ENCODE peak calls at places on chromosomes 3 and 15, in eight cellular contexts. L, H, N, F, O, V, S and P are unnamed samples.

GRCh38 chr3:72437666-72438065 is 410.6 kb downstream of the SHQ1 start:
- DNase-seq in L (no peak), H (no peak), N (no peak), F (no peak), O (no peak), V (no peak), S (no peak), P (peak)

GRCh38 chr15:67407709-67408257 is 113.1 kb upstream of the C15orf61 start:
- DNase-seq in L (no peak), H (no peak), N (no peak), F (no peak), O (no peak), V (no peak), S (no peak), P (no peak)

GRCh38 chr3:152657002-152657400 is 177.9 kb upstream of the P2RY1 start:
- DNase-seq in L (no peak), H (no peak), N (no peak), F (no peak), O (no peak), V (no peak), S (no peak), P (no peak)

GRCh38 chr3:161540594-161540993 is 44.0 kb downstream of the OTOL1 start:
- DNase-seq in L (no peak), H (no peak), N (no peak), F (no peak), O (no peak), V (no peak), S (peak), P (no peak)

GRCh38 chr3:30042274-30042859 is 564.0 kb upstream of the TGFBR2 start:
- DNase-seq in L (peak), H (peak), N (peak), F (peak), O (peak), V (peak), S (peak), P (peak)

GRCh38 chr15:96066852-96067490 is 263.5 kb upstream of the NR2F2 start:
- DNase-seq in L (no peak), H (no peak), N (no peak), F (no peak), O (no peak), V (no peak), S (no peak), P (no peak)

GRCh38 chr3:188890572-188891270 is 281.1 kb upstream of the TPRG1 start:
- DNase-seq in L (no peak), H (peak), N (no peak), F (no peak), O (no peak), V (no peak), S (no peak), P (no peak)

GRCh38 chr3:101992861-101993260 is 143.5 kb downstream of the NFKBIZ start:
- DNase-seq in L (no peak), H (peak), N (peak), F (no peak), O (no peak), V (no peak), S (no peak), P (peak)

GRCh38 chr3:176650478-176650877 is 546.8 kb downstream of the TBL1XR1 start:
- DNase-seq in L (no peak), H (no peak), N (no peak), F (no peak), O (no peak), V (no peak), S (no peak), P (peak)

GRCh38 chr3:55524565-55525244 is 37.6 kb upstream of the WNT5A start:
- DNase-seq in L (no peak), H (peak), N (peak), F (no peak), O (no peak), V (no peak), S (no peak), P (peak)

GRCh38 chr3:4343258-4343657 is 40.1 kb downstream of the SETMAR start:
- DNase-seq in L (no peak), H (no peak), N (peak), F (no peak), O (no peak), V (no peak), S (no peak), P (peak)

GRCh38 chr3:150868282-150868681 is 37.0 kb downstream of the MINDY4B start:
- DNase-seq in L (peak), H (peak), N (no peak), F (no peak), O (no peak), V (no peak), S (no peak), P (peak)

GRCh38 chr15:85878866-85879265 is 84.1 kb upstream of the KLHL25 start:
- DNase-seq in L (no peak), H (no peak), N (no peak), F (no peak), O (no peak), V (no peak), S (no peak), P (peak)

GRCh38 chr3:32951410-32951811 is at the start of gene CCR4:
- DNase-seq in L (no peak), H (peak), N (no peak), F (no peak), O (no peak), V (no peak), S (no peak), P (no peak)

GRCh38 chr3:164458986-164459385 is 619.3 kb downstream of the SI start:
- DNase-seq in L (no peak), H (peak), N (peak), F (no peak), O (no peak), V (no peak), S (no peak), P (peak)

GRCh38 chr3:79515072-79515471 is 252.7 kb downstream of the ROBO1 start:
- DNase-seq in L (no peak), H (peak), N (peak), F (no peak), O (no peak), V (no peak), S (no peak), P (no peak)

GRCh38 chr3:143201870-143202269 is 82.3 kb downstream of the CHST2 start:
- DNase-seq in L (no peak), H (no peak), N (no peak), F (no peak), O (no peak), V (no peak), S (no peak), P (no peak)

GRCh38 chr15:40096094-40096876 is 12.4 kb downstream of the BMF start:
- DNase-seq in L (no peak), H (no peak), N (no peak), F (no peak), O (peak), V (no peak), S (peak), P (no peak)
- H3K4me3 ChIP-seq in L (no peak), H (no peak), N (no peak), F (no peak), O (peak), V (no peak), S (peak), P (no peak)

DNA sequence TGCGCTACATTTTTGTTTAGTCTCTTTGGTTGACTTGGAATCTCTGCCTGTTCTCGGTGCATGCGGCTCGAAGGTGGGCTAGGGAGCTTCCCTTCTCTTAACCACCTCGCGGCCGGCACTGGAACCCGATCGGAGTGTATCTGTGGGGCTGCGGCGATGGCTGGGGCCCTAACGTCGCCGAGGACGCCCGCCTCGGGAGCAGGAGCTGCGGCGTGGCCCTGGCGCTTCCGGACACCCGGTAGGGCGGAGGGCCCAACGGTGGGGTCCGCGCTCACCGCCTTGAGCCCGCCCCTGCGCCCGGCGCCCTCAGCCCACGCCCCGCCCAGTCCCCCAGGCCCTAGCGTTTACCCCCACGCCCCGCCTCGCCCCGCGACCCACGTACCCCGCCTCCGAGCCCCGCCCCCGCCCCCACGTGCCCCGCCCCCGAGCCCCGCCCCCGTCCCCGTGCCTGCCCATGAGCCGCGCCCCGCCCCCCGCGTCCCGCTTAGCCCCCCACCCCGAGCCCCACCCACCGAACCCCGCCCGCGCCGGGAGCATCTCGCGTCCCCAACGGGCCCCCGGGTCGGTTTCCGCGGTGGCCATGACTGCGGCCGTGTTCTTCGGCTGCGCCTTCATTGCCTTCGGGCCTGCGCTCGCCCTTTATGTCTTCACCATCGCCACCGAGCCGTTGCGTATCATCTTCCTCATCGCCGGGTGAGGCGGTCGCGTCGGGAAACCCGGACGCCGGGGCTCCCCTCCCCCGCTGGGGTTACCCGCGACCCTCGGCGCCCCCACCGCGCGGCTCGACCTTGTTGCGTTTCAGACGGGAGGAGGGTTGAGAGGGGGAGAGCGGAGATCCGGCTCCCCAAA is at the start of gene APH1B:
- DNase-seq in L (peak), H (peak), N (peak), F (peak), O (peak), V (peak), S (peak), P (peak)
- TF ChIP-seq CTCF in L (no peak), H (no peak), N (no peak), F (no peak), O (no peak), V (no peak), S (no peak), P (no peak)

GRCh38 chr3:194399166-194399565 is at the start of gene GP5:
- DNase-seq in L (no peak), H (no peak), N (no peak), F (no peak), O (no peak), V (no peak), S (no peak), P (no peak)
- H3K4me3 ChIP-seq in L (peak), H (peak), N (peak), F (no peak), O (no peak), V (no peak), S (peak), P (no peak)

GRCh38 chr15:63299981-63300575 is 22.7 kb downstream of the APH1B start:
- DNase-seq in L (no peak), H (no peak), N (no peak), F (no peak), O (no peak), V (no peak), S (no peak), P (no peak)
- TF ChIP-seq CTCF in L (no peak), H (no peak), N (no peak), F (no peak), O (no peak), V (no peak), S (no peak), P (no peak)

GRCh38 chr15:99102332-99103235 is 2.3 kb upstream of the SYNM start:
- DNase-seq in L (no peak), H (no peak), N (no peak), F (no peak), O (no peak), V (no peak), S (no peak), P (no peak)

GRCh38 chr15:99098991-99099390 is 5.9 kb upstream of the SYNM start:
- DNase-seq in L (no peak), H (no peak), N (no peak), F (no peak), O (no peak), V (no peak), S (no peak), P (no peak)

GRCh38 chr15:99101501-99101900 is 3.4 kb upstream of the SYNM start:
- DNase-seq in L (no peak), H (no peak), N (no peak), F (no peak), O (no peak), V (no peak), S (no peak), P (no peak)

GRCh38 chr15:99099661-99100060 is 5.2 kb upstream of the SYNM start:
- DNase-seq in L (no peak), H (no peak), N (no peak), F (no peak), O (no peak), V (no peak), S (no peak), P (no peak)

DNA sequence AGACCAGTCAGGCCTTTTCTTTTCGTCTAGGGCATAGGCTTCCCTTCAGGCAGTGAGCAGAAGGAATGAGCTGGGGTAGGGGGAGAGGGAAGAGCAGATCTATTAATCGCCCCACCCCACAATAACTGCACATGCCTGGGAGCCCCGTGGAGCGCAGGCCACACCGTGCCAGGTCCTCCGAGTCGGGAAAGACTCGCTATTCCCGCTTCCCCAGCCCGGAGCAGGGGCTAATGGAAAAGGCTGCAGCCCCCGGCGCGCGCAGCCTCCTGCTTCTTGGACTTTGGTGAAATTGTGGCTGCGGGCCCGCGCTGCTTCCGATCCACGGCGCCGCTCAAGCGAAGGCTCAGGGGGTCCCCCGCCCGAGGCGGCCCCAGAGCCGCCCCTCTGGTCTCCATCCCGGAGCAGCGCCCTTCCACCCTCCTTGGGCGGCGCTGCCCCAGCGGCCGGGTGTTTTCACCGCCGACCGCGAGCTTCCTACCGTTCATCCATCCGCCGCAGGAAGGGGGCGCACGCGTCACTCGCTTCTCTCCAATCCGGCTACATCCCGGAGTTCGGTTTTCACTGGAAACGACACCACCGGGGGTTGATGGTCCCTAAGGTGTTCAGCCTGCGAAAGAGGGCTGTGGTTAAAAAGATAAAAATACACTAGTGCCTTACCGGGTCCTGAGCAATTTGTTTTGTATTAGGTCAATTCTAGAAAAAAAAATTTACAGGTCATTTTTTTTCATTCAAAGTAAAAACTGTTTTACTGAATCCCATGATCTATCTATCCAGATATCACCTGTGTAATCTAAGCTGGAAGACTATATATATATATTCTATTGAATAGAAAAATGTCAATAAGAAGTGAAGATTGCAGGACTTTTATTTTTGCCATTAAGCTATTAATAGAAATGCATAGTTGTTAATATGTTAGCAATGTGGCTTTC is 4.4 kb upstream of the SYNM start:
- DNase-seq in L (peak), H (peak), N (peak), F (peak), O (no peak), V (no peak), S (peak), P (peak)
- H3K4me3 ChIP-seq in L (peak), H (peak), N (peak), F (peak), O (no peak), V (peak), S (peak), P (peak)

GRCh38 chr3:42595682-42596081 is 4.8 kb upstream of the NKTR start:
- DNase-seq in L (no peak), H (no peak), N (no peak), F (no peak), O (no peak), V (no peak), S (no peak), P (no peak)

GRCh38 chr3:42600958-42601675 is 631 bp downstream of the NKTR start:
- DNase-seq in L (peak), H (peak), N (peak), F (peak), O (peak), V (peak), S (peak), P (peak)

GRCh38 chr3:42602961-42603360 is 2.5 kb downstream of the NKTR start:
- DNase-seq in L (no peak), H (no peak), N (no peak), F (no peak), O (no peak), V (no peak), S (no peak), P (no peak)

GRCh38 chr3:42601898-42602581 is 1.6 kb downstream of the NKTR start:
- DNase-seq in L (no peak), H (no peak), N (no peak), F (no peak), O (peak), V (no peak), S (peak), P (peak)

DNA sequence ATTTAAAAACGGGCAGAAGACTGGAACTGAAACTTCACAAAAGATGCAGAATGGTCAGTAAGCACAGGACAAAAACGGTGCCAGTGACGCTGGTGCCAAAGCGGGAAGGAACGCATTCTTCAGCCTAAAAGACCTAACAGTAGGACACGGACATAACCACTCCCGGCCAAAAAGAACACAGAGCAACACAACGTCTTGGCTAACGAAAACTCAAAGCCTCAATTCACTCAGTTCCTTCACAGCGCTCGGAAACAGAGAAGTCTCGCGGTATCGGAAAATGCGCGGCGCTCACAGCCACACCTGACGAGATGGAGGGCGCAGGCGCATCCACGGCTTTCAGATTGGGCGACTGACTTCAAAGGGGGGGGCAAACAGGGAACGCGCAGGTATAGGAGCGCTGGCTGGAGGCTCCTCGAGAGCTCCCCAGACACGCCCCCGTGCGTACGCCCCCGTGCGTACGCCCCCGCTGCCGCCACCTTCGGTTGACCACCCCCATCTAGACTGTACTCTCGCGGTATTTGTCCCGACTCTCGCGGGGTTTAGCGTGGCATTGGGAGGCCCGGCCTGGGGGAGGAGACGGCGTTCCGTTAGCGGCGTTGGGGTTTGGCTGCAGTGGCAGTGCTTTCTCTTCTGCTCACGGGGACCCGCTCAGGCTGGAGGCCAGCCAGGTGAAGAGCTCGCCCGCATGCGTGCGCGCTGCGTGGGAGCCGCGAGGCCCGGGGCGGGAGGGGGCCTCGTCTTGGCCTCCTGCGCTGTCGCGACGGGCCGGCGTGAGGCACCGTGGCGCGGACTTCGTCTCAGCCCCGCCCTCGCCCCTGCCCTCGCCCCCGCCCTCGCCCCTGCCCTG is at the start of gene NKTR:
- DNase-seq in L (peak), H (peak), N (peak), F (peak), O (peak), V (peak), S (peak), P (peak)
- TF ChIP-seq CTCF in L (no peak), H (no peak), N (no peak), F (no peak), O (no peak), V (no peak), S (no peak), P (no peak)

GRCh38 chr3:69231929-69232437 is 109.6 kb upstream of the LMOD3 start:
- DNase-seq in L (no peak), H (peak), N (no peak), F (peak), O (no peak), V (peak), S (no peak), P (peak)
- H3K4me3 ChIP-seq in L (no peak), H (no peak), N (no peak), F (no peak), O (no peak), V (no peak), S (no peak), P (no peak)

DNA sequence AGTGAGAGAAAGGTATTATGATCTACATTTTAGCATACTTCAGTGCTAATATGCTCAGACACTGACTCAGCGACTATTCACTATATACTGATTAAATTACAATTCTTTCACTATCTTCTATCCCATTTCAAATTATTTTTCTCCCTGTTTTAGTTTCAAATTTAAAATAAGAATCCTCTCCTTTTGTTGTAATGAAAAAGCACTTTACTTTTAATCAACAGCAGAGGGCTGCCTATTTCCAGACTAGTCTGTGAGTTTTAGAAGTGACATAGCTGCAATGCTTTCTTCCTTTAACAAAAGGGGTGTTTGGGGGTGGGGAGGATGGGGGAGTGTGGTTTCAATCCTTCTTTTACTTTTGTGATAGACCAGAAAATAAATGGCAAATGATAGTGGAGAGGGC is 2.4 kb downstream of the NEDD4 start:
- DNase-seq in L (no peak), H (no peak), N (no peak), F (no peak), O (no peak), V (no peak), S (no peak), P (no peak)
- TF ChIP-seq CTCF in L (no peak), H (no peak), N (no peak), F (no peak), O (no peak), V (peak), S (no peak), P (no peak)

GRCh38 chr3:88032245-88032644 is 26.6 kb downstream of the CGGBP1 start:
- DNase-seq in L (no peak), H (no peak), N (no peak), F (no peak), O (no peak), V (no peak), S (no peak), P (no peak)

GRCh38 chr3:88030200-88030599 is 28.6 kb downstream of the CGGBP1 start:
- DNase-seq in L (no peak), H (no peak), N (no peak), F (no peak), O (no peak), V (no peak), S (no peak), P (no peak)

GRCh38 chr3:88033806-88034205 is 25.0 kb downstream of the CGGBP1 start:
- DNase-seq in L (no peak), H (no peak), N (no peak), F (no peak), O (no peak), V (no peak), S (no peak), P (no peak)

GRCh38 chr3:88033088-88033487 is 25.7 kb downstream of the CGGBP1 start:
- DNase-seq in L (no peak), H (no peak), N (no peak), F (no peak), O (no peak), V (no peak), S (no peak), P (no peak)

GRCh38 chr3:88031543-88032148 is 27.2 kb downstream of the CGGBP1 start:
- DNase-seq in L (no peak), H (peak), N (no peak), F (no peak), O (peak), V (no peak), S (peak), P (peak)
- H3K4me3 ChIP-seq in L (peak), H (no peak), N (peak), F (peak), O (peak), V (peak), S (peak), P (peak)

GRCh38 chr15:74144153-74144775 is 13.9 kb downstream of the ISLR2 start:
- DNase-seq in L (no peak), H (no peak), N (no peak), F (no peak), O (no peak), V (no peak), S (no peak), P (no peak)
- TF ChIP-seq CTCF in L (no peak), H (no peak), N (no peak), F (no peak), O (no peak), V (peak), S (no peak), P (no peak)